ENCODE peak calls at places on chromosomes 5 and 9, in five cellular contexts. One of them, this sample, is unnamed.

GRCh38 chr5:594241-594860 is 17.8 kb upstream of the CEP72 start:
- DNase-seq in OCI-M1: peak
- DNase-seq in GM10248: no peak
- DNase-seq in suprapubic skin: no peak
- DNase-seq in NCI-H510A treated with DMSO at 0.1 percent for 48 hours: peak
- DNase-seq in this sample: no peak

GRCh38 chr9:8806150-8806549 is 1006.6 kb upstream of the DMAC1 start:
- DNase-seq in suprapubic skin: no peak
- DNase-seq in NCI-H510A treated with DMSO at 0.1 percent for 48 hours: no peak
- DNase-seq in OCI-M1: no peak
- DNase-seq in GM10248: no peak
- DNase-seq in this sample: no peak

GRCh38 chr9:68704804-68705635 is at the start of gene PIP5K1B:
- DNase-seq in NCI-H510A treated with DMSO at 0.1 percent for 48 hours: peak
- DNase-seq in OCI-M1: peak
- DNase-seq in suprapubic skin: peak
- DNase-seq in GM10248: peak
- DNase-seq in this sample: peak

GRCh38 chr9:113523421-113524141 is 60.1 kb downstream of the RGS3 start:
- DNase-seq in NCI-H510A treated with DMSO at 0.1 percent for 48 hours: no peak
- DNase-seq in GM10248: peak
- DNase-seq in OCI-M1: peak
- DNase-seq in suprapubic skin: no peak
- DNase-seq in this sample: no peak

GRCh38 chr9:79489241-79490000 is 82.3 kb upstream of the TLE4 start:
- DNase-seq in suprapubic skin: no peak
- DNase-seq in GM10248: no peak
- DNase-seq in NCI-H510A treated with DMSO at 0.1 percent for 48 hours: peak
- DNase-seq in OCI-M1: peak
- DNase-seq in this sample: no peak

GRCh38 chr9:124205686-124206352 is 51.9 kb upstream of the NEK6 start:
- DNase-seq in NCI-H510A treated with DMSO at 0.1 percent for 48 hours: no peak
- DNase-seq in GM10248: no peak
- DNase-seq in suprapubic skin: no peak
- DNase-seq in OCI-M1: peak
- DNase-seq in this sample: peak

GRCh38 chr5:106584268-106584667 is 1086.5 kb downstream of the EFNA5 start:
- DNase-seq in OCI-M1: no peak
- DNase-seq in NCI-H510A treated with DMSO at 0.1 percent for 48 hours: no peak
- DNase-seq in suprapubic skin: no peak
- DNase-seq in GM10248: no peak
- DNase-seq in this sample: no peak

GRCh38 chr5:132260714-132261615 is 3.5 kb downstream of the PDLIM4 start:
- DNase-seq in OCI-M1: peak
- DNase-seq in NCI-H510A treated with DMSO at 0.1 percent for 48 hours: no peak
- DNase-seq in suprapubic skin: peak
- DNase-seq in GM10248: peak
- DNase-seq in this sample: no peak

GRCh38 chr9:35010351-35010958 is 20.9 kb downstream of the DNAJB5 start:
- DNase-seq in NCI-H510A treated with DMSO at 0.1 percent for 48 hours: no peak
- DNase-seq in GM10248: no peak
- DNase-seq in suprapubic skin: no peak
- DNase-seq in OCI-M1: no peak
- DNase-seq in this sample: no peak

GRCh38 chr5:79743846-79744605 is 54.4 kb downstream of the CMYA5 start:
- DNase-seq in OCI-M1: no peak
- DNase-seq in GM10248: no peak
- DNase-seq in NCI-H510A treated with DMSO at 0.1 percent for 48 hours: no peak
- DNase-seq in suprapubic skin: no peak
- DNase-seq in this sample: no peak

GRCh38 chr5:143350790-143351603 is 52.5 kb downstream of the NR3C1 start:
- DNase-seq in NCI-H510A treated with DMSO at 0.1 percent for 48 hours: no peak
- DNase-seq in GM10248: no peak
- DNase-seq in suprapubic skin: no peak
- DNase-seq in OCI-M1: peak
- DNase-seq in this sample: no peak

GRCh38 chr9:81656004-81656403 is 33.3 kb downstream of the TLE1 start:
- DNase-seq in NCI-H510A treated with DMSO at 0.1 percent for 48 hours: no peak
- DNase-seq in GM10248: no peak
- DNase-seq in OCI-M1: no peak
- DNase-seq in suprapubic skin: no peak
- DNase-seq in this sample: no peak

GRCh38 chr5:52987711-52988329 is 1.3 kb upstream of the ITGA2 start:
- DNase-seq in suprapubic skin: no peak
- DNase-seq in NCI-H510A treated with DMSO at 0.1 percent for 48 hours: no peak
- DNase-seq in GM10248: no peak
- DNase-seq in OCI-M1: no peak
- DNase-seq in this sample: no peak

GRCh38 chr5:177377851-177378776 is 6.1 kb upstream of the SLC34A1 start:
- DNase-seq in suprapubic skin: no peak
- DNase-seq in OCI-M1: no peak
- DNase-seq in NCI-H510A treated with DMSO at 0.1 percent for 48 hours: no peak
- DNase-seq in GM10248: no peak
- DNase-seq in this sample: no peak

This sample was measured in NCI-H774.